ENCODE peak calls at places on chromosomes 6 and 20, in nine cellular contexts. C is Karpas-422, V is neuronal stem cell, O is GM23248, P is kidney, Q is colonic mucosa, W is K562, N is IMR-90, Z is fibroblast of lung. I is an unnamed sample.

GRCh38 chr20:35302421-35303335 is 10.5 kb upstream of the FAM83C start:
- DNase-seq in C (no peak), V (no peak), O (no peak), P (no peak), Q (no peak), W (no peak), N (peak; percentile 88), Z (peak; percentile 85), I (no peak)

GRCh38 chr6:170271771-170272314 is 19.0 kb downstream of the DLL1 start:
- DNase-seq in C (no peak), V (no peak), O (no peak), P (peak; percentile 76), Q (peak; percentile 56), W (no peak), N (no peak), Z (no peak), I (no peak)

GRCh38 chr20:38198238-38198861 is 33.3 kb upstream of the TGM2 start:
- DNase-seq in C (no peak), V (no peak), O (peak; percentile 56), P (no peak), Q (no peak), W (no peak), N (peak; percentile 73), Z (no peak), I (no peak)

GRCh38 chr20:1952737-1953530 is 40.9 kb downstream of the PDYN start:
- DNase-seq in C (no peak), V (no peak), O (no peak), P (no peak), Q (no peak), W (no peak), N (no peak), Z (no peak), I (no peak)

GRCh38 chr6:45595010-45595851 is 217.5 kb upstream of the SUPT3H start:
- DNase-seq in C (no peak), V (no peak), O (no peak), P (no peak), Q (no peak), W (no peak), N (no peak), Z (no peak), I (no peak)

GRCh38 chr6:97687916-97688315 is 404.9 kb upstream of the MMS22L start:
- DNase-seq in C (no peak), V (no peak), O (peak; percentile 12), P (no peak), Q (no peak), W (no peak), N (no peak), Z (peak; percentile 61), I (no peak)

GRCh38 chr20:53939554-53940355 is 130.6 kb downstream of the BCAS1 start:
- DNase-seq in C (peak; percentile 89), V (peak; percentile 78), O (peak; percentile 97), P (peak; percentile 94), Q (peak; percentile 97), W (peak; percentile 80), N (peak; percentile 94), Z (peak; percentile 91), I (peak; percentile 50)

GRCh38 chr6:22886881-22887581 is 317.7 kb downstream of the HDGFL1 start:
- DNase-seq in C (no peak), V (no peak), O (peak; percentile 48), P (no peak), Q (no peak), W (no peak), N (peak; percentile 54), Z (peak; percentile 96), I (no peak)

GRCh38 chr6:87706187-87706966 is 4.3 kb upstream of the AKIRIN2 start:
- DNase-seq in C (peak; percentile 29), V (no peak), O (peak; percentile 70), P (no peak), Q (no peak), W (no peak), N (peak; percentile 85), Z (peak; percentile 78), I (no peak)

GRCh38 chr6:122568865-122569264 is 41.3 kb upstream of the PKIB start:
- DNase-seq in C (no peak), V (no peak), O (no peak), P (no peak), Q (peak; percentile 70), W (no peak), N (no peak), Z (no peak), I (no peak)

GRCh38 chr6:16228709-16229665 is 9.4 kb upstream of the GMPR start:
- DNase-seq in C (no peak), V (no peak), O (peak; percentile 35), P (no peak), Q (peak; percentile 24), W (no peak), N (no peak), Z (no peak), I (no peak)

GRCh38 chr20:61546641-61547040 is 294.6 kb downstream of the CDH4 start:
- DNase-seq in C (no peak), V (no peak), O (no peak), P (peak; percentile 51), Q (no peak), W (no peak), N (no peak), Z (no peak), I (no peak)

GRCh38 chr6:1624071-1624847 is 14.5 kb downstream of the FOXC1 start:
- DNase-seq in C (no peak), V (no peak), O (no peak), P (peak; percentile 88), Q (no peak), W (no peak), N (no peak), Z (no peak), I (no peak)

GRCh38 chr20:63283397-63284082 is 9.4 kb upstream of the COL20A1 start:
- DNase-seq in C (no peak), V (no peak), O (no peak), P (no peak), Q (no peak), W (no peak), N (no peak), Z (no peak), I (no peak)
- H3K9ac ChIP-seq in C (no peak overlapping the region), V (peak overlapping the region; percentile 30), O (no peak overlapping the region), P (no peak overlapping the region), Q (no peak overlapping the region), W (no peak overlapping the region), N (no peak overlapping the region), Z (no peak overlapping the region), I (no peak overlapping the region)

DNA sequence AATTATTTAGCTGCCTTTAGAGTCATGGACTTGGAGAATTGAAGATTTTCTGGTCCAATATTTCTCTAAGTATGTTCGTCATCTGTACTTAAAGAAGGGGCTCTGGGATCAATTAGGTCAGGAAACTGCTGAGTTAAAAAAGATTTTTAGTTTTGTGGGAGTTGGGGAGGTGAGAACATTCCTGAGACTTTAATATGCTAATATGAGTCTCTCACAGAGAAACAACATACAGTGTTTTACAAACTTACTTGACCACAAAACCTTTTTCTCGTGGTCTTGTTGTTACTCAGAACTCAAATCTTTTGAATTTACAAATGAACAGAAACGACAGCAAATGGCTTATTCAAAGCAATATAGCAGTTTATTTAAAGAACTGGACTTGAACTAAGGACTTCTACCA is 67.9 kb downstream of the LIN28B start:
- DNase-seq in C (no peak), V (no peak), O (peak; percentile 33), P (no peak), Q (no peak), W (no peak), N (no peak), Z (peak; percentile 11), I (no peak)
- H3K9ac ChIP-seq in C (no peak overlapping the region), V (no peak overlapping the region), O (no peak overlapping the region), P (no peak overlapping the region), Q (no peak overlapping the region), W (no peak overlapping the region), N (no peak overlapping the region), Z (no peak overlapping the region), I (no peak overlapping the region)

DNA sequence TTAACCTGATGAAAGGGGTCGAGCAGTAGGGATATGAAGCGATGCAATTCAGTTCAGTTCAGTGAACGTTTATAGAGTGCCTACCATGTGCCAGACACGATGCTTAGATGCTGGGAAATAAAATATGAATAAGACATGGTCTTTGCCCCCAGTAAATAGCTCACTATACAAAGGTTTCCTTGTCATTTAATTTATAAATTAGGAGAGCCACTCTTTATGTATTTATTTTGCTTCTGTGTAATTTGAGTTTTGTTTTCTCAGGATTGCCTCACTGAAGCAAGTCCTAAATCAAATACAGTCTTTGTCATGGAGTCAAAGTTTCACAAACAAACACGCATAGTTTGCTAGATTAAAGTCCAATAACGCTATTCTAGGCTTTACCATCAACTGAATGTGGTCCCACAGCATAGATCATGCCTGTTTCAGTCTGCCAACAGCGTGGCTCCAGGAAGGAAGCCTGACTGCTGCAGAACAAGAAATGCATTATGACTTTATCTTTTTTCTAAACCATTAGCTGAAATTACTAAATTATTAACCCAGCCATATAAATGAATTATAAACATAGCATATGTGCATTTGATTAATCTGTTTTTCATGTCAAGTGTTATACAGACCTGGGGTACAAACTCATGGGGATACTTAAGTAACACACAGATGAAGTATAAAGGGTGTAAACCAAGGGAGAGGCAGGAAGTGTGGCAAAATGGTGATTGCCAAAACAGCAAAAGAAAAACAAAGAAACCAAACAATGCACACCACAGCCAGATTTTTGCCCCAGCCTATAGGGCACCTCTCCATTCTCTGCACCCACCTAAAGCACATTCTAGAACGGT is 29.8 kb upstream of the CCN2 start:
- DNase-seq in C (no peak), V (no peak), O (no peak), P (no peak), Q (no peak), W (no peak), N (no peak), Z (no peak), I (no peak)
- H3K9ac ChIP-seq in C (no peak overlapping the region), V (no peak overlapping the region), O (no peak overlapping the region), P (no peak overlapping the region), Q (peak overlapping the region; percentile 43), W (no peak overlapping the region), N (peak overlapping the region; percentile 33), Z (no peak overlapping the region), I (peak overlapping the region; percentile 23)

DNA sequence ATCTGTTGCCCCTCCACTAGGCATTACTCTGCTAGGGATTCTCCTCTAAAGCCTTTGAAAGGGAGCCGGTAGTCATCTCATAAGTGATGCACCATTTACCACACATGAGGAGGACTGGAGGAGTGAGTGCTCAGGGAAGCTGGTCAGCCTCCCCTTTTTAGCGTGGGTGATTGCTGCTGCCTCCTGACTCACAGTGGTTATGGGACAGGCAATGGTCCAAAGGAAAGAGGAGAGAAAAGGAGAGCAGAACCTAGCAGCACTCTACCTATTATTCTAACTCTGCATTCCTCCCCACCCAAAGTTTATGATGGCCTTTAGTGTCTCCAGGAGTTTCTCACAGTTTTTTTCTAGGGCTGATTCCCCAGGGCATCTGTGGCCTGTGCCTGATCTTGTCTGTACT is 36.3 kb upstream of the GCLC start:
- DNase-seq in C (no peak), V (no peak), O (peak; percentile 91), P (no peak), Q (no peak), W (no peak), N (peak; percentile 74), Z (peak; percentile 92), I (no peak)
- H3K9ac ChIP-seq in C (no peak overlapping the region), V (no peak overlapping the region), O (peak overlapping the region; percentile 13), P (no peak overlapping the region), Q (no peak overlapping the region), W (no peak overlapping the region), N (no peak overlapping the region), Z (no peak overlapping the region), I (no peak overlapping the region)

I was measured in SK-N-SH.